ENCODE peak calls at places on chromosomes 6 and 20, in five cellular contexts. B is ecto neural progenitor cell, L is neural progenitor cell, V is mesendoderm, E is NCI-H2081. Z is an unnamed sample.
A peak's percentile ranks its signal among the peaks of the same experiment; 100 is the strongest.

GRCh38 chr20:24465730-24466129 is 3.7 kb upstream of the SYNDIG1 start:
- DNase-seq in L (no peak), E (no peak), B (no peak), V (no peak), Z (no peak)

GRCh38 chr20:16491277-16491912 is 81.9 kb downstream of the KIF16B start:
- DNase-seq in L (no peak), B (no peak), E (no peak), V (no peak), Z (no peak)

GRCh38 chr20:46935394-46936017 is 40.9 kb downstream of the EYA2 start:
- DNase-seq in B (no peak), L (no peak), V (no peak), E (no peak), Z (no peak)

GRCh38 chr6:36845233-36845632 is 6.0 kb upstream of the CPNE5 start:
- DNase-seq in E (no peak), B (no peak), L (no peak), V (no peak), Z (no peak)

GRCh38 chr6:38117281-38117680 is 297.8 kb downstream of the ZFAND3 start:
- DNase-seq in E (no peak), B (no peak), V (no peak), L (no peak), Z (no peak)

GRCh38 chr6:130749402-130749801 is 77.8 kb upstream of the SMLR1 start:
- DNase-seq in E (no peak), B (no peak), V (peak; percentile 22), L (peak; percentile 36), Z (no peak)

GRCh38 chr6:25971187-25971811 is 8.7 kb downstream of the TRIM38 start:
- DNase-seq in E (no peak), L (no peak), B (peak; percentile 1), V (peak; percentile 86), Z (no peak)

GRCh38 chr20:58891686-58892125 is 39.2 kb downstream of the GNAS start:
- DNase-seq in V (peak; percentile 72), L (peak; percentile 84), B (peak; percentile 72), E (peak; percentile 63), Z (no peak)

GRCh38 chr20:2840967-2841531 is 504 bp downstream of the VPS16 start:
- DNase-seq in V (peak; percentile 46), E (peak; percentile 37), B (peak; percentile 71), L (peak; percentile 55), Z (peak; percentile 25)

GRCh38 chr20:10560681-10561080 is 113.1 kb downstream of the JAG1 start:
- DNase-seq in B (no peak), L (no peak), V (no peak), E (no peak), Z (no peak)

GRCh38 chr20:43666376-43667328 is at the start of gene MYBL2:
- DNase-seq in E (peak; percentile 62), V (peak; percentile 85), B (peak; percentile 89), L (peak; percentile 94), Z (no peak)

GRCh38 chr6:15441215-15441868 is 195.5 kb downstream of the JARID2 start:
- DNase-seq in B (no peak), V (peak; percentile 77), E (peak; percentile 68), L (peak; percentile 69), Z (no peak)

GRCh38 chr6:47405273-47405672 is 72.3 kb upstream of the CD2AP start:
- DNase-seq in B (no peak), V (no peak), E (no peak), L (no peak), Z (peak; percentile 54)

GRCh38 chr6:135962731-135963130 is 111.2 kb downstream of the PDE7B start:
- DNase-seq in V (no peak), L (no peak), E (no peak), B (no peak), Z (no peak)

GRCh38 chr6:139376054-139376355 is 1.6 kb upstream of the CITED2 start:
- DNase-seq in E (no peak), V (no peak), L (no peak), B (no peak), Z (no peak)

GRCh38 chr20:6976096-6976495 is 208.6 kb downstream of the BMP2 start:
- DNase-seq in E (no peak), V (no peak), B (no peak), L (no peak), Z (no peak)

GRCh38 chr6:71888720-71889340 is 2.5 kb downstream of the RIMS1 start:
- DNase-seq in V (no peak), B (peak; percentile 42), L (peak; percentile 20), E (no peak), Z (no peak)

GRCh38 chr6:4776493-4776966 is 326 bp downstream of the CDYL start:
- DNase-seq in B (peak; percentile 81), L (peak; percentile 82), V (peak; percentile 60), E (no peak), Z (no peak)

GRCh38 chr20:10673831-10674683 is at the start of gene JAG1:
- DNase-seq in B (peak; percentile 97), V (peak; percentile 99), E (peak; percentile 91), L (peak; percentile 98), Z (peak; percentile 79)

Z was measured in SHP77 treated with DMSO at 0.1 percent for 48 hours.